ENCODE peak calls at places on chromosomes 2 and 18, in four cellular contexts. N is GM23338, H is A673, O is tibial artery. Q is an unnamed sample. For H3K36me3, the result is how much of the 10 kb centered on the place peaks cover.

GRCh38 chr18:48514786-48515185 is 24.0 kb upstream of the CTIF start:
- DNase-seq in O (no peak), H (peak), N (no peak), Q (no peak)

GRCh38 chr2:108215794-108216211 is 24.0 kb upstream of the SULT1C3 start:
- DNase-seq in N (peak), O (peak), H (peak), Q (no peak)

GRCh38 chr18:14074187-14074586 is 58.0 kb downstream of the ZNF519 start:
- DNase-seq in N (peak), O (no peak), H (peak), Q (no peak)

GRCh38 chr2:71721669-71722068 is 268.3 kb downstream of the DYSF start:
- DNase-seq in N (no peak), H (no peak), O (no peak), Q (peak)

GRCh38 chr18:49645836-49646235 is 84.0 kb downstream of the LIPG start:
- DNase-seq in N (peak), O (peak), H (no peak), Q (peak)

GRCh38 chr2:208820289-208820688 is 413.7 kb downstream of the PTH2R start:
- DNase-seq in N (peak), H (peak), O (no peak), Q (no peak)

GRCh38 chr2:240462073-240462703 is 26.7 kb downstream of the GPC1 start:
- DNase-seq in H (no peak), O (peak), N (no peak), Q (no peak)

GRCh38 chr2:220228310-220229006 is 601.0 kb downstream of the SLC4A3 start:
- DNase-seq in H (no peak), N (no peak), O (no peak), Q (peak)

GRCh38 chr2:232240896-232241295 is 137.7 kb upstream of the ALPP start:
- DNase-seq in N (peak), H (no peak), O (no peak), Q (no peak)

GRCh38 chr2:54454922-54455583 is 1.1 kb upstream of the SPTBN1 start:
- DNase-seq in O (peak), H (no peak), N (peak), Q (no peak)

GRCh38 chr2:183010112-183010511 is 28.1 kb downstream of the NCKAP1 start:
- DNase-seq in O (no peak), H (peak), N (peak), Q (no peak)

GRCh38 chr2:28276076-28276618 is 116.5 kb upstream of the FOSL2 start:
- DNase-seq in H (peak), O (no peak), N (no peak), Q (peak)

GRCh38 chr2:42196403-42197267 is 27.5 kb downstream of the EML4 start:
- DNase-seq in O (peak), H (peak), N (peak), Q (no peak)

GRCh38 chr18:62577748-62578147 is 54.9 kb downstream of the ZCCHC2 start:
- DNase-seq in N (no peak), O (no peak), H (no peak), Q (no peak)
- H3K4me3 ChIP-seq in N (no peak), O (no peak), H (no peak), Q (no peak)

DNA sequence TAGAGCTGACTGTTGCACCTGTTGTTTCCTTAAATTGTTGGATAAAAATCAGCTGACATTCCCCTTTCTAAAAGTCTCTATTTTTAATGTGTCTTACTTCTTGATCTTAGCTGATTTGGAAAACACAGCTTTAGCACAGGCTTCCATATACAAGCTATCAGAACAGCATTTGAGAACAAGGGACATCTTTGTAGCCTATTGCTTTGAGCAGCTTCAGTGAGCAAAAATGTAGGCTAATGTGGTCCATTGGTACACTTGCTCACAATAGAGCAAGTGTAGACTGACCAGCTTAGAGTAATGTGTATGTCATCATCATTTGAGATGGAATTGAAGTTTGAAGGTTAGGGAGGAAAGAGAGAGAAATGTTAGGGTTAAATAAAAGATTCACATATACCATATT is 7.0 kb downstream of the INPP1 start:
- DNase-seq in O (no peak), N (no peak), H (no peak), Q (no peak)
- H3K36me3 ChIP-seq in O (under half), N (under half), H (under half), Q (under half)

DNA sequence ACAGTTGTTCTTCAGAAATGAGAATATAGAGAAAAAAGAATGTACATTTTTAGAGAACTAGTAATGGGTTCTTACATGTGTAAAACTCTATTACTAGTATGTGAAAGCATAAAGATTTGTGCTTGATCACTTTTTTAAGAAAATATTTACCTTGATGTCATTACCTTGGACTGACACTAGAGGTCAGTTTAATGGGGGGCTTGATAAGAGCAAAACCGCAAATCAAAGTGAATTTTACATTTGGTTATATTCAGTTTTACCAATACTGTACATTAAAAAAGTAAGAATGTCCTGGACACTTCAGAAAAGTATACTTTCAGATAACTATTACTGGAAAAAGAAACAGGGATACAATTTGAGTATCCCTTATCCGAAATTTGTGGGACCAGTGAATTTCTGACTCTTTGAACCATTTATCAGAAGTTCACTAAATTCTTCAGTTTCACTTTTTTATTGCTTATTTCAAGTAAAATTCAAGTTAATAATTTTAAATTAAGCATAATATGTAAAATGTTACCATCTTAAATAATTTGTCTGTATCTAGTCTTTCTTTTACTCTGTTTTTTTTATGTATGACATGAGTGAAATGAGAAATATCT is 1149.5 kb downstream of the DSC3 start:
- DNase-seq in H (peak), O (no peak), N (peak), Q (no peak)
- TF ChIP-seq CTCF in H (peak), O (no peak), N (peak), Q (peak)

DNA sequence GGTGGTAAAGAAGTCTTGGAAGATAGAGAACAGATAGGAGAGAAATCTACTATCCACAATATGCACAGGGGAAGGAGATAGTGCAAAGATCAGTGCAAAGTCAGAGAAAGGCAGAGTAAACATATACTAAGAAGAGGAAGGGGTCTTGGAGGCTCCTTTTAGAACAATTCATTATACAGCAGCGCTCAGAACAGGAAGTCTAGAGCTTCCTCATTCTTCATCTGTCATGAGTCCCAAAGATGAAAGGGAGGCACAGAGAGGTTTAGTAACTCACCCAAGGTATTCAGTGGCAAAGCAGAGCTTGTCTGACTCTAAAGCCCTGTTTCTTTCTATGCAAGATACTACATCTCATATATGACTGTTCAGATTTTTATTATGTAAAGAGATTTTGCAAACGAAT is 1.4 kb downstream of the SP110 start:
- DNase-seq in H (no peak), O (no peak), N (no peak), Q (no peak)
- H3K4me3 ChIP-seq in H (no peak), O (peak), N (no peak), Q (no peak)

GRCh38 chr18:58657494-58657893 is 13.8 kb upstream of the MALT1 start:
- DNase-seq in O (no peak), H (no peak), N (no peak), Q (no peak)

GRCh38 chr18:58654896-58655614 is 16.2 kb upstream of the MALT1 start:
- DNase-seq in N (no peak), O (no peak), H (no peak), Q (no peak)

GRCh38 chr18:58657081-58657480 is 14.2 kb upstream of the MALT1 start:
- DNase-seq in H (no peak), O (no peak), N (no peak), Q (no peak)

GRCh38 chr18:58649966-58650816 is 21.1 kb upstream of the MALT1 start:
- DNase-seq in O (no peak), N (no peak), H (no peak), Q (no peak)

DNA sequence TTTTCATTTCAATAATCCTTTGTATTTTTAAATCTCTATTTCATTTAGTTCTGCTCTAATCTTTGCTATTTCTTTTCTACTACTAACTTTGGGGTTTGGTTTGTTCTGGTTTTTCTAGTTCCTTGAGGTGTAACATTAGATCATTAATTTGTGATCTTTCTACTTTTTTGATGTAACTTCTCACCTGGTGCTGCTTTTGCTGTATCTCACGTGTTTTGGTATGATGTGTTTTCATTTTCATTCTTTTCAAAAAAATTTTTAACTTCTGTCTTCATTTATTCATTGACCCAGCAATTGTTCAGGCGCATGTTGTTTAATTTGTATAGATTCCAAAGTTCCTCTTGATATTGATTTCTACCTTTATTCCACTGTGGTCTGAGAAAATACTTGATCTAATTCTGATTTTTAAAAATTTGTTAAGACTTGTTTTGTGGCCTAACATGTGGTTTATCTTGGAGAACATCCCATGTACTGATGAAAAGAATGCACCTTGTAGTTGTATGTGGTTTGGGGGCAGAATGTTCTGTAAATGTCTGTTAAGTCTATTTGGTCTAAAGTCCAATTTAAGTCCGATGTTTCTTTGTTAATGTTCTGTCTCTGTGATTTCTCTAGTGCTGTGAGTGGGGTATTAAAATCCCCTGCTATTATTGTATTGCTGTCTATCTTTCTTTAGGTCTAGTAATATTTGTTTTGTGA is 17.3 kb upstream of the MALT1 start:
- DNase-seq in N (no peak), O (no peak), H (no peak), Q (no peak)
- H3K36me3 ChIP-seq in N (under half), O (under half), H (under half), Q (under half)

GRCh38 chr2:88919087-88919738 is 227.7 kb downstream of the RPIA start:
- DNase-seq in N (peak), O (no peak), H (peak), Q (no peak)
- TF ChIP-seq CTCF in N (peak), O (peak), H (peak), Q (peak)

GRCh38 chr2:44906972-44907371 is 34.5 kb upstream of the SIX3 start:
- DNase-seq in H (no peak), O (no peak), N (no peak), Q (no peak)
- H3K4me3 ChIP-seq in H (no peak), O (no peak), N (no peak), Q (no peak)

GRCh38 chr2:37026050-37026449 is 58.1 kb downstream of the HEATR5B start:
- DNase-seq in N (peak), O (no peak), H (peak), Q (no peak)

GRCh38 chr2:37029758-37030157 is 54.4 kb downstream of the HEATR5B start:
- DNase-seq in H (no peak), O (no peak), N (no peak), Q (no peak)
- H3K36me3 ChIP-seq in H (under half), O (half or more), N (under half), Q (under half)

GRCh38 chr2:105239924-105240323 is 1.6 kb upstream of the GPR45 start:
- DNase-seq in H (no peak), O (no peak), N (no peak), Q (peak)

GRCh38 chr2:105237045-105237765 is 4.3 kb upstream of the GPR45 start:
- DNase-seq in H (no peak), O (no peak), N (no peak), Q (no peak)

GRCh38 chr2:105236060-105236424 is 5.5 kb upstream of the GPR45 start:
- DNase-seq in N (no peak), O (no peak), H (no peak), Q (no peak)

GRCh38 chr2:105238664-105239240 is 2.8 kb upstream of the GPR45 start:
- DNase-seq in O (no peak), N (no peak), H (no peak), Q (no peak)

DNA sequence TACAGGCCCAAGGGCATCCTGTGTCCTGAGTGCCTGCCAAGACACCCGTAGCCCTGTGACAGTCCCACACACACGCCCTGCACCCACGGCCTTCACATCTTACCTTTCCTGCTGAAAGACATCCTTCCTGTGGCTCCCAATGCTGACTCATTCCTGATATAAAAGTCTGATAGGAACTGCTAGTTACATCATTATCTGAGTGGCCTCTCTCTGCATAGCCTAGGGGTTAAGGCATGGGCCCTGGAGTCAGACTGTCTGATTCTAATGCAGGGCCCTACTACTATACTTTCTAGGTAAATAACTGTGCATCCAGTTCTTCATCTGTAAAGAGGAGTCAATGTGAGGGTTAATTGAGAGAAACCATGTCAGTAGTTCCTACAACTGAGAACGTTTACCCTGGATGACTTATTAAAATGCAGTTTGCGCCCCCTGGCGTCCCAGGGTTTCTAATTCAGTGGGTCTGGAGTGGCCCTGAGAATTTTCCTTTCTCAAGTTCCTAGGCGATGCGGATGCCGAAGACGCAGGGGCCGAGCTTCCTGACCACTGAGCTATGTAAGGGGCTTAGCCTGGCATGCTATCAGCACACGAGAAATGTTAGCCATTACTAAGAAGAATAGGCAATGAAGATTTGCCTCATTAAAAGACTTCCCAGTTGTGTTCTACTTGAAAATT is 6.0 kb upstream of the GPR45 start:
- DNase-seq in N (peak), H (peak), O (peak), Q (peak)
- TF ChIP-seq CTCF in N (peak), H (peak), O (peak), Q (peak)

GRCh38 chr2:138780451-138780880 is 276 bp upstream of the NXPH2 start:
- DNase-seq in O (no peak), N (peak), H (peak), Q (no peak)
- H3K4me3 ChIP-seq in O (peak), N (peak), H (peak), Q (no peak)